ENCODE peak calls at places on chromosome 21, in ten cellular contexts. One of them, this sample, is unnamed.
A peak's percentile ranks its signal among the peaks of the same experiment; 100 is the strongest.

GRCh38 chr21:42523941-42524340 is 10.3 kb downstream of the SLC37A1 start:
- DNase-seq in HEK293T: no peak
- DNase-seq in NCI-H510A: no peak
- DNase-seq in upper lobe of right lung: no peak
- DNase-seq in stimulated activated CD4-positive, alpha-beta T cell treated with anti-CD3 and anti-CD28 coated beads, Interleukin-2, amount 100 ng/mL, for 48 hours: no peak
- DNase-seq in AG08396: no peak
- DNase-seq in activated CD4-positive, alpha-beta T cell treated with anti-CD3 and anti-CD28 coated beads for 24 hours: no peak
- DNase-seq in neural progenitor cell: no peak
- DNase-seq in mesothelial cell of epicardium: no peak
- DNase-seq in stimulated activated CD8-positive, alpha-beta memory T cell treated with anti-CD3 and anti-CD28 coated beads, Interleukin-15, amount 100 ng/mL, for 4 hours: no peak
- DNase-seq in this sample: no peak

GRCh38 chr21:41805038-41805437 is 38.2 kb upstream of the RIPK4 start:
- DNase-seq in AG08396: no peak
- DNase-seq in stimulated activated CD8-positive, alpha-beta memory T cell treated with anti-CD3 and anti-CD28 coated beads, Interleukin-15, amount 100 ng/mL, for 4 hours: no peak
- DNase-seq in neural progenitor cell: no peak
- DNase-seq in activated CD4-positive, alpha-beta T cell treated with anti-CD3 and anti-CD28 coated beads for 24 hours: no peak
- DNase-seq in NCI-H510A: no peak
- DNase-seq in mesothelial cell of epicardium: no peak
- DNase-seq in upper lobe of right lung: no peak
- DNase-seq in HEK293T: no peak
- DNase-seq in stimulated activated CD4-positive, alpha-beta T cell treated with anti-CD3 and anti-CD28 coated beads, Interleukin-2, amount 100 ng/mL, for 48 hours: no peak
- DNase-seq in this sample: no peak

GRCh38 chr21:46190491-46191131 is 6.4 kb upstream of the SPATC1L start:
- DNase-seq in mesothelial cell of epicardium: no peak
- DNase-seq in AG08396: no peak
- DNase-seq in neural progenitor cell: no peak
- DNase-seq in activated CD4-positive, alpha-beta T cell treated with anti-CD3 and anti-CD28 coated beads for 24 hours: no peak
- DNase-seq in NCI-H510A: no peak
- DNase-seq in stimulated activated CD8-positive, alpha-beta memory T cell treated with anti-CD3 and anti-CD28 coated beads, Interleukin-15, amount 100 ng/mL, for 4 hours: no peak
- DNase-seq in stimulated activated CD4-positive, alpha-beta T cell treated with anti-CD3 and anti-CD28 coated beads, Interleukin-2, amount 100 ng/mL, for 48 hours: no peak
- DNase-seq in upper lobe of right lung: peak; percentile 52
- DNase-seq in HEK293T: no peak
- DNase-seq in this sample: no peak

GRCh38 chr21:32364801-32365200 is 28.0 kb downstream of the URB1 start:
- DNase-seq in stimulated activated CD8-positive, alpha-beta memory T cell treated with anti-CD3 and anti-CD28 coated beads, Interleukin-15, amount 100 ng/mL, for 4 hours: no peak
- DNase-seq in AG08396: no peak
- DNase-seq in NCI-H510A: no peak
- DNase-seq in neural progenitor cell: peak; percentile 48
- DNase-seq in mesothelial cell of epicardium: no peak
- DNase-seq in stimulated activated CD4-positive, alpha-beta T cell treated with anti-CD3 and anti-CD28 coated beads, Interleukin-2, amount 100 ng/mL, for 48 hours: no peak
- DNase-seq in upper lobe of right lung: no peak
- DNase-seq in HEK293T: no peak
- DNase-seq in activated CD4-positive, alpha-beta T cell treated with anti-CD3 and anti-CD28 coated beads for 24 hours: no peak
- DNase-seq in this sample: no peak

GRCh38 chr21:44530221-44530902 is 9.6 kb downstream of the KRTAP10-1 start:
- DNase-seq in neural progenitor cell: no peak
- DNase-seq in AG08396: no peak
- DNase-seq in NCI-H510A: no peak
- DNase-seq in stimulated activated CD4-positive, alpha-beta T cell treated with anti-CD3 and anti-CD28 coated beads, Interleukin-2, amount 100 ng/mL, for 48 hours: no peak
- DNase-seq in upper lobe of right lung: no peak
- DNase-seq in activated CD4-positive, alpha-beta T cell treated with anti-CD3 and anti-CD28 coated beads for 24 hours: no peak
- DNase-seq in HEK293T: no peak
- DNase-seq in stimulated activated CD8-positive, alpha-beta memory T cell treated with anti-CD3 and anti-CD28 coated beads, Interleukin-15, amount 100 ng/mL, for 4 hours: no peak
- DNase-seq in mesothelial cell of epicardium: no peak
- DNase-seq in this sample: no peak

GRCh38 chr21:10463156-10463555 is 58.2 kb upstream of the TPTE start:
- DNase-seq in AG08396: no peak
- DNase-seq in activated CD4-positive, alpha-beta T cell treated with anti-CD3 and anti-CD28 coated beads for 24 hours: no peak
- DNase-seq in NCI-H510A: no peak
- DNase-seq in stimulated activated CD4-positive, alpha-beta T cell treated with anti-CD3 and anti-CD28 coated beads, Interleukin-2, amount 100 ng/mL, for 48 hours: no peak
- DNase-seq in upper lobe of right lung: no peak
- DNase-seq in neural progenitor cell: no peak
- DNase-seq in stimulated activated CD8-positive, alpha-beta memory T cell treated with anti-CD3 and anti-CD28 coated beads, Interleukin-15, amount 100 ng/mL, for 4 hours: no peak
- DNase-seq in mesothelial cell of epicardium: no peak
- DNase-seq in HEK293T: no peak
- DNase-seq in this sample: peak; percentile 24

GRCh38 chr21:35226960-35227741 is 178.0 kb upstream of the RUNX1 start:
- DNase-seq in stimulated activated CD8-positive, alpha-beta memory T cell treated with anti-CD3 and anti-CD28 coated beads, Interleukin-15, amount 100 ng/mL, for 4 hours: no peak
- DNase-seq in NCI-H510A: peak; percentile 77
- DNase-seq in neural progenitor cell: no peak
- DNase-seq in upper lobe of right lung: no peak
- DNase-seq in HEK293T: no peak
- DNase-seq in stimulated activated CD4-positive, alpha-beta T cell treated with anti-CD3 and anti-CD28 coated beads, Interleukin-2, amount 100 ng/mL, for 48 hours: no peak
- DNase-seq in AG08396: no peak
- DNase-seq in activated CD4-positive, alpha-beta T cell treated with anti-CD3 and anti-CD28 coated beads for 24 hours: peak; percentile 38
- DNase-seq in mesothelial cell of epicardium: no peak
- DNase-seq in this sample: no peak

GRCh38 chr21:37032877-37033471 is 26.5 kb downstream of the RIPPLY3 start:
- DNase-seq in stimulated activated CD8-positive, alpha-beta memory T cell treated with anti-CD3 and anti-CD28 coated beads, Interleukin-15, amount 100 ng/mL, for 4 hours: no peak
- DNase-seq in upper lobe of right lung: no peak
- DNase-seq in NCI-H510A: no peak
- DNase-seq in HEK293T: no peak
- DNase-seq in stimulated activated CD4-positive, alpha-beta T cell treated with anti-CD3 and anti-CD28 coated beads, Interleukin-2, amount 100 ng/mL, for 48 hours: no peak
- DNase-seq in activated CD4-positive, alpha-beta T cell treated with anti-CD3 and anti-CD28 coated beads for 24 hours: no peak
- DNase-seq in mesothelial cell of epicardium: no peak
- DNase-seq in AG08396: peak; percentile 34
- DNase-seq in neural progenitor cell: no peak
- DNase-seq in this sample: no peak

GRCh38 chr21:16522512-16522911 is 792.7 kb downstream of the USP25 start:
- DNase-seq in activated CD4-positive, alpha-beta T cell treated with anti-CD3 and anti-CD28 coated beads for 24 hours: no peak
- DNase-seq in AG08396: no peak
- DNase-seq in stimulated activated CD8-positive, alpha-beta memory T cell treated with anti-CD3 and anti-CD28 coated beads, Interleukin-15, amount 100 ng/mL, for 4 hours: no peak
- DNase-seq in stimulated activated CD4-positive, alpha-beta T cell treated with anti-CD3 and anti-CD28 coated beads, Interleukin-2, amount 100 ng/mL, for 48 hours: no peak
- DNase-seq in mesothelial cell of epicardium: no peak
- DNase-seq in upper lobe of right lung: no peak
- DNase-seq in neural progenitor cell: no peak
- DNase-seq in NCI-H510A: no peak
- DNase-seq in HEK293T: no peak
- DNase-seq in this sample: no peak

GRCh38 chr21:36699026-36699545 is at the start of gene SIM2:
- DNase-seq in activated CD4-positive, alpha-beta T cell treated with anti-CD3 and anti-CD28 coated beads for 24 hours: no peak
- DNase-seq in stimulated activated CD4-positive, alpha-beta T cell treated with anti-CD3 and anti-CD28 coated beads, Interleukin-2, amount 100 ng/mL, for 48 hours: no peak
- DNase-seq in neural progenitor cell: peak; percentile 83
- DNase-seq in mesothelial cell of epicardium: no peak
- DNase-seq in NCI-H510A: peak; percentile 55
- DNase-seq in stimulated activated CD8-positive, alpha-beta memory T cell treated with anti-CD3 and anti-CD28 coated beads, Interleukin-15, amount 100 ng/mL, for 4 hours: no peak
- DNase-seq in HEK293T: peak; percentile 73
- DNase-seq in upper lobe of right lung: peak; percentile 64
- DNase-seq in AG08396: no peak
- DNase-seq in this sample: no peak

GRCh38 chr21:16879479-16879878 is 633.4 kb upstream of the CXADR start:
- DNase-seq in activated CD4-positive, alpha-beta T cell treated with anti-CD3 and anti-CD28 coated beads for 24 hours: no peak
- DNase-seq in stimulated activated CD4-positive, alpha-beta T cell treated with anti-CD3 and anti-CD28 coated beads, Interleukin-2, amount 100 ng/mL, for 48 hours: no peak
- DNase-seq in AG08396: no peak
- DNase-seq in NCI-H510A: no peak
- DNase-seq in neural progenitor cell: no peak
- DNase-seq in upper lobe of right lung: no peak
- DNase-seq in mesothelial cell of epicardium: no peak
- DNase-seq in stimulated activated CD8-positive, alpha-beta memory T cell treated with anti-CD3 and anti-CD28 coated beads, Interleukin-15, amount 100 ng/mL, for 4 hours: no peak
- DNase-seq in HEK293T: no peak
- DNase-seq in this sample: no peak

GRCh38 chr21:36155603-36156338 is 853 bp upstream of the DOP1B start:
- DNase-seq in activated CD4-positive, alpha-beta T cell treated with anti-CD3 and anti-CD28 coated beads for 24 hours: no peak
- DNase-seq in upper lobe of right lung: peak; percentile 90
- DNase-seq in stimulated activated CD4-positive, alpha-beta T cell treated with anti-CD3 and anti-CD28 coated beads, Interleukin-2, amount 100 ng/mL, for 48 hours: no peak
- DNase-seq in HEK293T: no peak
- DNase-seq in stimulated activated CD8-positive, alpha-beta memory T cell treated with anti-CD3 and anti-CD28 coated beads, Interleukin-15, amount 100 ng/mL, for 4 hours: no peak
- DNase-seq in mesothelial cell of epicardium: no peak
- DNase-seq in NCI-H510A: peak; percentile 87
- DNase-seq in neural progenitor cell: peak; percentile 6
- DNase-seq in AG08396: no peak
- DNase-seq in this sample: no peak

GRCh38 chr21:46393941-46394818 is 64.5 kb upstream of the DIP2A start:
- DNase-seq in activated CD4-positive, alpha-beta T cell treated with anti-CD3 and anti-CD28 coated beads for 24 hours: no peak
- DNase-seq in HEK293T: no peak
- DNase-seq in stimulated activated CD4-positive, alpha-beta T cell treated with anti-CD3 and anti-CD28 coated beads, Interleukin-2, amount 100 ng/mL, for 48 hours: no peak
- DNase-seq in upper lobe of right lung: no peak
- DNase-seq in neural progenitor cell: no peak
- DNase-seq in stimulated activated CD8-positive, alpha-beta memory T cell treated with anti-CD3 and anti-CD28 coated beads, Interleukin-15, amount 100 ng/mL, for 4 hours: no peak
- DNase-seq in AG08396: no peak
- DNase-seq in NCI-H510A: peak; percentile 5
- DNase-seq in mesothelial cell of epicardium: no peak
- DNase-seq in this sample: no peak

GRCh38 chr21:34938079-34938764 is 110.9 kb downstream of the RUNX1 start:
- DNase-seq in stimulated activated CD8-positive, alpha-beta memory T cell treated with anti-CD3 and anti-CD28 coated beads, Interleukin-15, amount 100 ng/mL, for 4 hours: no peak
- DNase-seq in upper lobe of right lung: no peak
- DNase-seq in AG08396: no peak
- DNase-seq in HEK293T: no peak
- DNase-seq in NCI-H510A: no peak
- DNase-seq in stimulated activated CD4-positive, alpha-beta T cell treated with anti-CD3 and anti-CD28 coated beads, Interleukin-2, amount 100 ng/mL, for 48 hours: no peak
- DNase-seq in neural progenitor cell: no peak
- DNase-seq in mesothelial cell of epicardium: no peak
- DNase-seq in activated CD4-positive, alpha-beta T cell treated with anti-CD3 and anti-CD28 coated beads for 24 hours: no peak
- DNase-seq in this sample: no peak

GRCh38 chr21:15293251-15293650 is 228.5 kb upstream of the NRIP1 start:
- DNase-seq in NCI-H510A: no peak
- DNase-seq in upper lobe of right lung: no peak
- DNase-seq in stimulated activated CD8-positive, alpha-beta memory T cell treated with anti-CD3 and anti-CD28 coated beads, Interleukin-15, amount 100 ng/mL, for 4 hours: no peak
- DNase-seq in stimulated activated CD4-positive, alpha-beta T cell treated with anti-CD3 and anti-CD28 coated beads, Interleukin-2, amount 100 ng/mL, for 48 hours: no peak
- DNase-seq in AG08396: peak; percentile 14
- DNase-seq in mesothelial cell of epicardium: no peak
- DNase-seq in activated CD4-positive, alpha-beta T cell treated with anti-CD3 and anti-CD28 coated beads for 24 hours: no peak
- DNase-seq in neural progenitor cell: no peak
- DNase-seq in HEK293T: peak; percentile 14
- DNase-seq in this sample: no peak

GRCh38 chr21:39088831-39089380 is 94.3 kb downstream of the PSMG1 start:
- DNase-seq in neural progenitor cell: no peak
- DNase-seq in activated CD4-positive, alpha-beta T cell treated with anti-CD3 and anti-CD28 coated beads for 24 hours: no peak
- DNase-seq in upper lobe of right lung: no peak
- DNase-seq in mesothelial cell of epicardium: no peak
- DNase-seq in stimulated activated CD4-positive, alpha-beta T cell treated with anti-CD3 and anti-CD28 coated beads, Interleukin-2, amount 100 ng/mL, for 48 hours: no peak
- DNase-seq in NCI-H510A: no peak
- DNase-seq in AG08396: peak; percentile 72
- DNase-seq in stimulated activated CD8-positive, alpha-beta memory T cell treated with anti-CD3 and anti-CD28 coated beads, Interleukin-15, amount 100 ng/mL, for 4 hours: no peak
- DNase-seq in HEK293T: no peak
- DNase-seq in this sample: no peak

GRCh38 chr21:29215709-29216108 is 83.0 kb upstream of the BACH1 start:
- DNase-seq in activated CD4-positive, alpha-beta T cell treated with anti-CD3 and anti-CD28 coated beads for 24 hours: no peak
- DNase-seq in upper lobe of right lung: no peak
- DNase-seq in stimulated activated CD4-positive, alpha-beta T cell treated with anti-CD3 and anti-CD28 coated beads, Interleukin-2, amount 100 ng/mL, for 48 hours: no peak
- DNase-seq in mesothelial cell of epicardium: no peak
- DNase-seq in HEK293T: no peak
- DNase-seq in AG08396: no peak
- DNase-seq in NCI-H510A: no peak
- DNase-seq in stimulated activated CD8-positive, alpha-beta memory T cell treated with anti-CD3 and anti-CD28 coated beads, Interleukin-15, amount 100 ng/mL, for 4 hours: no peak
- DNase-seq in neural progenitor cell: no peak
- DNase-seq in this sample: no peak